ENCODE peak calls at places on chromosomes 16 and 17, in six cellular contexts. One of them, this sample, is unnamed.

GRCh38 chr17:65552214-65552613 is 9.2 kb downstream of the AXIN2 start:
- DNase-seq in progenitor cell of endocrine pancreas: no peak
- DNase-seq in NB4: no peak
- DNase-seq in hepatocyte: no peak
- DNase-seq in neural crest cell: no peak
- DNase-seq in choroid plexus epithelial cell: no peak
- DNase-seq in this sample: no peak

GRCh38 chr16:68369168-68369567 is 58.3 kb downstream of the PRMT7 start:
- DNase-seq in progenitor cell of endocrine pancreas: no peak
- DNase-seq in NB4: peak
- DNase-seq in hepatocyte: no peak
- DNase-seq in neural crest cell: no peak
- DNase-seq in choroid plexus epithelial cell: no peak
- DNase-seq in this sample: no peak

GRCh38 chr17:1368588-1368987 is 31.4 kb downstream of the YWHAE start:
- DNase-seq in progenitor cell of endocrine pancreas: no peak
- DNase-seq in NB4: no peak
- DNase-seq in hepatocyte: no peak
- DNase-seq in neural crest cell: no peak
- DNase-seq in choroid plexus epithelial cell: no peak
- DNase-seq in this sample: no peak

GRCh38 chr16:10729649-10730048 is 14.0 kb upstream of the NUBP1 start:
- DNase-seq in progenitor cell of endocrine pancreas: no peak
- DNase-seq in NB4: no peak
- DNase-seq in hepatocyte: no peak
- DNase-seq in neural crest cell: no peak
- DNase-seq in choroid plexus epithelial cell: peak
- DNase-seq in this sample: no peak

GRCh38 chr17:72717276-72717675 is 375.2 kb downstream of the SLC39A11 start:
- DNase-seq in progenitor cell of endocrine pancreas: no peak
- DNase-seq in NB4: no peak
- DNase-seq in hepatocyte: no peak
- DNase-seq in neural crest cell: no peak
- DNase-seq in choroid plexus epithelial cell: no peak
- DNase-seq in this sample: no peak

GRCh38 chr16:4410335-4411075 is 5.9 kb downstream of the CORO7 start:
- DNase-seq in progenitor cell of endocrine pancreas: no peak
- DNase-seq in NB4: no peak
- DNase-seq in hepatocyte: peak
- DNase-seq in neural crest cell: no peak
- DNase-seq in choroid plexus epithelial cell: peak
- DNase-seq in this sample: no peak

GRCh38 chr17:7380321-7380720 is 568 bp upstream of the TNK1 start:
- DNase-seq in progenitor cell of endocrine pancreas: no peak
- DNase-seq in NB4: no peak
- DNase-seq in hepatocyte: peak
- DNase-seq in neural crest cell: no peak
- DNase-seq in choroid plexus epithelial cell: no peak
- DNase-seq in this sample: no peak

GRCh38 chr17:9529033-9529748 is 46.4 kb downstream of the STX8 start:
- DNase-seq in progenitor cell of endocrine pancreas: no peak
- DNase-seq in NB4: peak
- DNase-seq in hepatocyte: peak
- DNase-seq in neural crest cell: no peak
- DNase-seq in choroid plexus epithelial cell: peak
- DNase-seq in this sample: no peak

GRCh38 chr16:57834936-57835335 is 32.6 kb upstream of the KIFC3 start:
- DNase-seq in progenitor cell of endocrine pancreas: no peak
- DNase-seq in NB4: no peak
- DNase-seq in hepatocyte: no peak
- DNase-seq in neural crest cell: no peak
- DNase-seq in choroid plexus epithelial cell: peak
- DNase-seq in this sample: no peak

GRCh38 chr16:49811630-49812334 is 44.1 kb downstream of the ZNF423 start:
- DNase-seq in progenitor cell of endocrine pancreas: no peak
- DNase-seq in NB4: no peak
- DNase-seq in hepatocyte: peak
- DNase-seq in neural crest cell: no peak
- DNase-seq in choroid plexus epithelial cell: peak
- DNase-seq in this sample: no peak

GRCh38 chr17:35969558-35970442 is 11.5 kb downstream of the CCL16 start:
- DNase-seq in progenitor cell of endocrine pancreas: peak
- DNase-seq in NB4: peak
- DNase-seq in hepatocyte: peak
- DNase-seq in neural crest cell: peak
- DNase-seq in choroid plexus epithelial cell: peak
- DNase-seq in this sample: peak

GRCh38 chr16:17885659-17886200 is 415.0 kb upstream of the XYLT1 start:
- DNase-seq in progenitor cell of endocrine pancreas: no peak
- DNase-seq in NB4: no peak
- DNase-seq in hepatocyte: no peak
- DNase-seq in neural crest cell: no peak
- DNase-seq in choroid plexus epithelial cell: no peak
- DNase-seq in this sample: no peak

GRCh38 chr17:17809527-17810373 is 27.0 kb downstream of the SREBF1 start:
- DNase-seq in progenitor cell of endocrine pancreas: no peak
- DNase-seq in NB4: no peak
- DNase-seq in hepatocyte: peak
- DNase-seq in neural crest cell: peak
- DNase-seq in choroid plexus epithelial cell: peak
- DNase-seq in this sample: peak

GRCh38 chr17:17362531-17362930 is 59.4 kb downstream of the NT5M start:
- DNase-seq in progenitor cell of endocrine pancreas: no peak
- DNase-seq in NB4: no peak
- DNase-seq in hepatocyte: no peak
- DNase-seq in neural crest cell: no peak
- DNase-seq in choroid plexus epithelial cell: no peak
- DNase-seq in this sample: no peak

GRCh38 chr17:48470388-48471034 is 40.5 kb upstream of the SKAP1 start:
- DNase-seq in progenitor cell of endocrine pancreas: no peak
- DNase-seq in NB4: no peak
- DNase-seq in hepatocyte: no peak
- DNase-seq in neural crest cell: no peak
- DNase-seq in choroid plexus epithelial cell: peak
- DNase-seq in this sample: no peak

GRCh38 chr17:39591958-39592954 is 15.5 kb downstream of the NEUROD2 start:
- DNase-seq in progenitor cell of endocrine pancreas: peak
- DNase-seq in NB4: peak
- DNase-seq in hepatocyte: peak
- DNase-seq in neural crest cell: peak
- DNase-seq in choroid plexus epithelial cell: peak
- DNase-seq in this sample: no peak

GRCh38 chr16:85441189-85441889 is 171.8 kb upstream of the GSE1 start:
- DNase-seq in progenitor cell of endocrine pancreas: no peak
- DNase-seq in NB4: peak
- DNase-seq in hepatocyte: no peak
- DNase-seq in neural crest cell: no peak
- DNase-seq in choroid plexus epithelial cell: no peak
- DNase-seq in this sample: no peak

GRCh38 chr17:62109378-62109902 is 44.4 kb upstream of the MED13 start:
- DNase-seq in progenitor cell of endocrine pancreas: peak
- DNase-seq in NB4: peak
- DNase-seq in hepatocyte: peak
- DNase-seq in neural crest cell: peak
- DNase-seq in choroid plexus epithelial cell: peak
- DNase-seq in this sample: no peak

GRCh38 chr16:5633845-5634440 is 536.3 kb upstream of the EEF2KMT start:
- DNase-seq in progenitor cell of endocrine pancreas: no peak
- DNase-seq in NB4: peak
- DNase-seq in hepatocyte: peak
- DNase-seq in neural crest cell: no peak
- DNase-seq in choroid plexus epithelial cell: peak
- DNase-seq in this sample: no peak

GRCh38 chr17:15947331-15947730 is 2.4 kb downstream of the ADORA2B start:
- DNase-seq in progenitor cell of endocrine pancreas: no peak
- DNase-seq in NB4: no peak
- DNase-seq in hepatocyte: no peak
- DNase-seq in neural crest cell: no peak
- DNase-seq in choroid plexus epithelial cell: no peak
- DNase-seq in this sample: no peak

GRCh38 chr17:50035421-50035879 is 20.5 kb upstream of the ITGA3 start:
- DNase-seq in progenitor cell of endocrine pancreas: no peak
- DNase-seq in NB4: no peak
- DNase-seq in hepatocyte: no peak
- DNase-seq in neural crest cell: no peak
- DNase-seq in choroid plexus epithelial cell: peak
- DNase-seq in this sample: no peak
- TF ChIP-seq CTCF in progenitor cell of endocrine pancreas: no peak
- TF ChIP-seq CTCF in NB4: no peak
- TF ChIP-seq CTCF in hepatocyte: no peak
- TF ChIP-seq CTCF in neural crest cell: no peak
- TF ChIP-seq CTCF in choroid plexus epithelial cell: no peak
- TF ChIP-seq CTCF in this sample: no peak

DNA sequence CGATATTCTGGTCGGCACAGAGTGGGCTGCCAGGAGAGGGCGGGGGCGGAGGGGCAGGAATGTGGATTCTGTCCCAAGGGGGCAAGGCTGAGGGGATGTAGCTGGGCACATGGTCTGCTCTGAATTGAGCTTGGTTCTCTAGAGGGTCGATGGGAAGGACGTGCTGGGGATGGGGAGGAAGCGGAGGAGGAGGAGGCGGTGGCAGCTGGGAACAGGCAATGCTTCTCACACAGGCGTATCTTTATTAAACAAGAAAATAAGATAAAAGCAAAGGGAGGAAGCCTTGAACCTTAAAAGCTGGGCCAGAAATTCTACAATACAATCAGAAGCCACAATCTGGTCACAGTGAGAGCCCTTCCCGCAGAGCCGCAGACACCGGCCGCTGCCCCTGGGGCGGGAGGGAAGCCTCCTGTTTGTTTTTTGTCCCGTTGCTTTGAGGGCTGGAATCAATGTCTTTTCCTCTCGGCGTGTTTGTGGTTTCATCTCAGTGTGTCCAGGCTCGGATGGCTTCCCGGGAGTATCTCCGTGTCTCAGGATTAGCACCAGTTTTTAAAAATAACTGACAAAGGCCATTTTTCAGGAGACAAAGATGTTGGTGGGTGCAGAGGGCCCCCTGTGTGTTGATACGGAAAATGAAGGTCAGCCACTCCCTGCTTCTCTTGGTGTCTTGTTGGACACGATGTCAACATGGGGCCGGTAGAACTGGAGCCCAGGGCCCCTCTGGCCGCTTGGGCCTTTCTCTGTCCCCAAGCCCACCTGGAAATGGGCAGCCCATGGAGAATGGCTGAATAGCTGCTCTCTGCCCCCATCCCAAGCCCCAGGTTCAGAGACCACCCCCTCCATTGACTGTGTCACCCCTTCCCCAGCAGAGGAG is 12.3 kb upstream of the SLC7A5 start:
- DNase-seq in progenitor cell of endocrine pancreas: no peak
- DNase-seq in NB4: no peak
- DNase-seq in hepatocyte: no peak
- DNase-seq in neural crest cell: no peak
- DNase-seq in choroid plexus epithelial cell: peak
- DNase-seq in this sample: no peak
- TF ChIP-seq CTCF in progenitor cell of endocrine pancreas: no peak
- TF ChIP-seq CTCF in NB4: no peak
- TF ChIP-seq CTCF in hepatocyte: no peak
- TF ChIP-seq CTCF in neural crest cell: no peak
- TF ChIP-seq CTCF in choroid plexus epithelial cell: no peak
- TF ChIP-seq CTCF in this sample: no peak

GRCh38 chr17:73835605-73836004 is 191.4 kb upstream of the SDK2 start:
- DNase-seq in progenitor cell of endocrine pancreas: no peak
- DNase-seq in NB4: no peak
- DNase-seq in hepatocyte: no peak
- DNase-seq in neural crest cell: no peak
- DNase-seq in choroid plexus epithelial cell: no peak
- DNase-seq in this sample: no peak

GRCh38 chr17:73840829-73841228 is 196.6 kb upstream of the SDK2 start:
- DNase-seq in progenitor cell of endocrine pancreas: no peak
- DNase-seq in NB4: no peak
- DNase-seq in hepatocyte: no peak
- DNase-seq in neural crest cell: no peak
- DNase-seq in choroid plexus epithelial cell: no peak
- DNase-seq in this sample: no peak

GRCh38 chr17:73838815-73839214 is 194.6 kb upstream of the SDK2 start:
- DNase-seq in progenitor cell of endocrine pancreas: no peak
- DNase-seq in NB4: no peak
- DNase-seq in hepatocyte: no peak
- DNase-seq in neural crest cell: no peak
- DNase-seq in choroid plexus epithelial cell: no peak
- DNase-seq in this sample: no peak

DNA sequence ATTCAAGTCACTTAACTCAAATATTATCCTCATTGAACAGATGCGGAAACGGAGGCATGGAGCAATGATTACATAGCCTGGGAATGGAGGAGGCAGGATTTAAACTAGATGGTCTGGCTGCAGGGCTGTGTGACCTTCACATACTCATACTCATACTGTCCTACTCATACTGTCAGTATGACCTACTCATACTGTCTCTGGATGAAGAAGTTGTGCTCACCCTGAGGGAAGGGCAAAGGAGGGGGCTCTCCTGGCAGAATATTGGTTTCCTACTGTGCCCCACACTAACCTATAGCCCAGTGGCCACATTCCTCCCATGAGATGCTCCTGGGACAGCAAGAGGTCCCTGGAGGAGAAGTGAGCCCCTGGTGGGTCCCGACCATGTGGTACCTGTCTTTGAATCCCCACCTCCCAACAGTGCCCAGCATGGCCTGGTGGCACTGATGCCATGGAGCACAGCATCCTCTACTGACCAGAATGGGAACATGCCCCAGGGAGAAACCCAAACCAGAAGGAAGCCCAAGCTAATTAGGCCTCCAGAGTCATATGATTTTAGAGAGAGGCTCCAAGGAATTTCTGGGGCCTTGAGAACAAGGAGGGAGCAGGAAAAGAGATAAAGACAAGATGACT is 197.3 kb upstream of the SDK2 start:
- DNase-seq in progenitor cell of endocrine pancreas: no peak
- DNase-seq in NB4: peak
- DNase-seq in hepatocyte: peak
- DNase-seq in neural crest cell: no peak
- DNase-seq in choroid plexus epithelial cell: peak
- DNase-seq in this sample: no peak
- TF ChIP-seq CTCF in progenitor cell of endocrine pancreas: peak
- TF ChIP-seq CTCF in NB4: peak
- TF ChIP-seq CTCF in hepatocyte: peak
- TF ChIP-seq CTCF in neural crest cell: peak
- TF ChIP-seq CTCF in choroid plexus epithelial cell: peak
- TF ChIP-seq CTCF in this sample: peak

DNA sequence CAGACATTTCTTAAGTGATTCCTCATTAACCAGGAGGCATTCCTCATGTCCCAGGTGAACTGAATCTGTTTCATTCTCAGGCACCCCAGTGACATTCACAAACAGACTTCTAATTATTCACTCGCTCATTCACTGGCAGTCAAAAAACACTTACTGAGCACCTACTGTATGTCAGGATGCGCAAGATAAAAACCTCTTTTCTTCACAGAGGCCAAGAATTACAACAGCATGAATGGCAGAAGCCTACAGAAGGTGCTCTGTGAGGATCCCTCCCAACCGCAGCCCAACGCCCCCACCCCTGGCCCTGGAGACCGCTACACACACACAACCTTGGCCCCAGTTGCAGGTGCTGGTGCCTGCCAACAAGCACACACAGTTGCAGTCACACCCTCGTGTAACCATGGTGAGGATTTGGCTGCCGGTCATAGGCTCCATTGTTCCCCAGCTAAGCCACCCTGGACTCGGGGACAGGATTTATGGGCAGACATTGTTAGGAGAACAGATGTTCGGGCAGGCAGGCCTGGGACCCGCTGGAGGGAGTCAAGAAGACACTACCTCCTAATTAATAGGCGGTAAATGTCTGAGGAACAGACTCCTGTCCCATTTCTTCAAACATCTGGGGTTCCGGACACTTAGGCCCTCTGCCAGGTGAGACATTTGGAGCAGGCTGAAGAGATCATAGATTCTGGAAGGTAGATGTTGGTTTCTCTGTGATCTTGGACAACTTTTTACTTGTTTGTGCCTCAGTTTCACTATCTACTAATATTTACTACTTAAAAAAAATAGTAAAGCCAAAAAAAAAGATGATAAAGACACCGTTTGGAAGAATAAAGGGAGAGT is 43.2 kb downstream of the CUEDC1 start:
- DNase-seq in progenitor cell of endocrine pancreas: no peak
- DNase-seq in NB4: no peak
- DNase-seq in hepatocyte: no peak
- DNase-seq in neural crest cell: no peak
- DNase-seq in choroid plexus epithelial cell: no peak
- DNase-seq in this sample: no peak
- TF ChIP-seq CTCF in progenitor cell of endocrine pancreas: no peak
- TF ChIP-seq CTCF in NB4: no peak
- TF ChIP-seq CTCF in hepatocyte: no peak
- TF ChIP-seq CTCF in neural crest cell: no peak
- TF ChIP-seq CTCF in choroid plexus epithelial cell: no peak
- TF ChIP-seq CTCF in this sample: no peak